ENCODE peak calls at places on chromosomes 5 and 9, in ten cellular contexts. One of them, this sample, is unnamed.

GRCh38 chr5:80990971-80991370 is 30.8 kb downstream of the RASGRF2 start:
- DNase-seq in heart right ventricle: no peak
- DNase-seq in CD4-positive, alpha-beta memory T cell: no peak
- DNase-seq in sigmoid colon: no peak
- DNase-seq in WERI-Rb-1: no peak
- DNase-seq in cardiac muscle cell: no peak
- DNase-seq in mesenchymal stem cell: no peak
- DNase-seq in hepatocyte: no peak
- DNase-seq in stomach: no peak
- DNase-seq in OCI-LY7: no peak
- DNase-seq in this sample: peak; percentile 81

GRCh38 chr5:32276173-32276853 is 36.4 kb downstream of the MTMR12 start:
- DNase-seq in sigmoid colon: no peak
- DNase-seq in heart right ventricle: no peak
- DNase-seq in CD4-positive, alpha-beta memory T cell: no peak
- DNase-seq in hepatocyte: peak; percentile 26
- DNase-seq in OCI-LY7: peak; percentile 64
- DNase-seq in WERI-Rb-1: no peak
- DNase-seq in mesenchymal stem cell: peak; percentile 67
- DNase-seq in cardiac muscle cell: peak; percentile 63
- DNase-seq in stomach: no peak
- DNase-seq in this sample: peak; percentile 77

GRCh38 chr5:97838214-97838613 is 655.2 kb upstream of the RIOK2 start:
- DNase-seq in OCI-LY7: no peak
- DNase-seq in mesenchymal stem cell: peak; percentile 89
- DNase-seq in heart right ventricle: no peak
- DNase-seq in stomach: no peak
- DNase-seq in cardiac muscle cell: peak; percentile 96
- DNase-seq in CD4-positive, alpha-beta memory T cell: no peak
- DNase-seq in WERI-Rb-1: no peak
- DNase-seq in hepatocyte: no peak
- DNase-seq in sigmoid colon: no peak
- DNase-seq in this sample: peak; percentile 97

GRCh38 chr5:91528831-91529230 is 145.7 kb upstream of the ARRDC3 start:
- DNase-seq in sigmoid colon: no peak
- DNase-seq in heart right ventricle: no peak
- DNase-seq in WERI-Rb-1: no peak
- DNase-seq in OCI-LY7: no peak
- DNase-seq in stomach: no peak
- DNase-seq in CD4-positive, alpha-beta memory T cell: no peak
- DNase-seq in mesenchymal stem cell: no peak
- DNase-seq in hepatocyte: no peak
- DNase-seq in cardiac muscle cell: no peak
- DNase-seq in this sample: no peak

GRCh38 chr5:32687167-32687831 is 23.8 kb upstream of the NPR3 start:
- DNase-seq in mesenchymal stem cell: no peak
- DNase-seq in OCI-LY7: no peak
- DNase-seq in sigmoid colon: no peak
- DNase-seq in CD4-positive, alpha-beta memory T cell: no peak
- DNase-seq in stomach: peak; percentile 64
- DNase-seq in cardiac muscle cell: peak; percentile 68
- DNase-seq in heart right ventricle: no peak
- DNase-seq in hepatocyte: no peak
- DNase-seq in WERI-Rb-1: no peak
- DNase-seq in this sample: no peak

GRCh38 chr5:160342413-160342941 is 27.9 kb downstream of the C1QTNF2 start:
- DNase-seq in mesenchymal stem cell: peak; percentile 70
- DNase-seq in CD4-positive, alpha-beta memory T cell: no peak
- DNase-seq in sigmoid colon: peak; percentile 60
- DNase-seq in heart right ventricle: no peak
- DNase-seq in cardiac muscle cell: peak; percentile 25
- DNase-seq in stomach: peak; percentile 39
- DNase-seq in WERI-Rb-1: no peak
- DNase-seq in OCI-LY7: no peak
- DNase-seq in hepatocyte: no peak
- DNase-seq in this sample: peak; percentile 75

GRCh38 chr9:27799326-27799725 is 226.0 kb upstream of the C9orf72 start:
- DNase-seq in mesenchymal stem cell: no peak
- DNase-seq in cardiac muscle cell: no peak
- DNase-seq in heart right ventricle: no peak
- DNase-seq in OCI-LY7: no peak
- DNase-seq in stomach: no peak
- DNase-seq in hepatocyte: no peak
- DNase-seq in WERI-Rb-1: no peak
- DNase-seq in sigmoid colon: no peak
- DNase-seq in CD4-positive, alpha-beta memory T cell: no peak
- DNase-seq in this sample: peak; percentile 92

GRCh38 chr9:125509476-125509875 is 197.5 kb downstream of the MAPKAP1 start:
- DNase-seq in cardiac muscle cell: peak; percentile 66
- DNase-seq in sigmoid colon: no peak
- DNase-seq in OCI-LY7: no peak
- DNase-seq in CD4-positive, alpha-beta memory T cell: no peak
- DNase-seq in WERI-Rb-1: peak; percentile 82
- DNase-seq in stomach: no peak
- DNase-seq in mesenchymal stem cell: peak; percentile 73
- DNase-seq in hepatocyte: no peak
- DNase-seq in heart right ventricle: no peak
- DNase-seq in this sample: no peak

GRCh38 chr5:127280494-127281220 is 9.9 kb upstream of the MEGF10 start:
- DNase-seq in mesenchymal stem cell: no peak
- DNase-seq in hepatocyte: peak; percentile 16
- DNase-seq in stomach: no peak
- DNase-seq in cardiac muscle cell: no peak
- DNase-seq in heart right ventricle: no peak
- DNase-seq in OCI-LY7: no peak
- DNase-seq in CD4-positive, alpha-beta memory T cell: no peak
- DNase-seq in WERI-Rb-1: no peak
- DNase-seq in sigmoid colon: no peak
- DNase-seq in this sample: no peak

GRCh38 chr5:1943481-1943880 is 60.8 kb upstream of the IRX4 start:
- DNase-seq in OCI-LY7: no peak
- DNase-seq in stomach: no peak
- DNase-seq in hepatocyte: no peak
- DNase-seq in mesenchymal stem cell: no peak
- DNase-seq in cardiac muscle cell: no peak
- DNase-seq in WERI-Rb-1: no peak
- DNase-seq in CD4-positive, alpha-beta memory T cell: no peak
- DNase-seq in heart right ventricle: no peak
- DNase-seq in sigmoid colon: no peak
- DNase-seq in this sample: no peak

GRCh38 chr9:116233160-116233530 is 79.6 kb downstream of the PAPPA start:
- DNase-seq in stomach: no peak
- DNase-seq in heart right ventricle: no peak
- DNase-seq in mesenchymal stem cell: peak; percentile 55
- DNase-seq in OCI-LY7: no peak
- DNase-seq in hepatocyte: no peak
- DNase-seq in cardiac muscle cell: no peak
- DNase-seq in WERI-Rb-1: no peak
- DNase-seq in CD4-positive, alpha-beta memory T cell: no peak
- DNase-seq in sigmoid colon: no peak
- DNase-seq in this sample: no peak

GRCh38 chr5:78985407-78986223 is 505 bp upstream of the ARSB start:
- DNase-seq in heart right ventricle: no peak
- DNase-seq in sigmoid colon: peak; percentile 68
- DNase-seq in mesenchymal stem cell: peak; percentile 60
- DNase-seq in OCI-LY7: peak; percentile 80
- DNase-seq in CD4-positive, alpha-beta memory T cell: peak; percentile 66
- DNase-seq in WERI-Rb-1: peak; percentile 69
- DNase-seq in cardiac muscle cell: peak; percentile 38
- DNase-seq in stomach: peak; percentile 49
- DNase-seq in hepatocyte: peak; percentile 57
- DNase-seq in this sample: peak; percentile 46

GRCh38 chr5:96146675-96147074 is 185.0 kb upstream of the ELL2 start:
- DNase-seq in cardiac muscle cell: peak; percentile 51
- DNase-seq in sigmoid colon: no peak
- DNase-seq in hepatocyte: peak; percentile 13
- DNase-seq in OCI-LY7: peak; percentile 40
- DNase-seq in heart right ventricle: no peak
- DNase-seq in WERI-Rb-1: no peak
- DNase-seq in mesenchymal stem cell: peak; percentile 88
- DNase-seq in CD4-positive, alpha-beta memory T cell: no peak
- DNase-seq in stomach: no peak
- DNase-seq in this sample: peak; percentile 91

GRCh38 chr5:179243333-179243732 is 101.9 kb downstream of the ADAMTS2 start:
- DNase-seq in OCI-LY7: no peak
- DNase-seq in cardiac muscle cell: peak; percentile 81
- DNase-seq in mesenchymal stem cell: peak; percentile 92
- DNase-seq in CD4-positive, alpha-beta memory T cell: no peak
- DNase-seq in hepatocyte: peak; percentile 46
- DNase-seq in heart right ventricle: no peak
- DNase-seq in stomach: no peak
- DNase-seq in WERI-Rb-1: no peak
- DNase-seq in sigmoid colon: peak; percentile 40
- DNase-seq in this sample: no peak

GRCh38 chr9:127803507-127804352 is 1.0 kb downstream of the FPGS start:
- DNase-seq in WERI-Rb-1: no peak
- DNase-seq in sigmoid colon: peak; percentile 71
- DNase-seq in mesenchymal stem cell: peak; percentile 30
- DNase-seq in cardiac muscle cell: peak; percentile 45
- DNase-seq in heart right ventricle: no peak
- DNase-seq in OCI-LY7: peak; percentile 27
- DNase-seq in hepatocyte: no peak
- DNase-seq in CD4-positive, alpha-beta memory T cell: peak; percentile 61
- DNase-seq in stomach: peak; percentile 53
- DNase-seq in this sample: peak; percentile 90
- H3K4me3 ChIP-seq in WERI-Rb-1: peak overlapping the region; percentile 94
- H3K4me3 ChIP-seq in sigmoid colon: peak overlapping the region; percentile 74
- H3K4me3 ChIP-seq in mesenchymal stem cell: peak overlapping the region; percentile 86
- H3K4me3 ChIP-seq in cardiac muscle cell: peak overlapping the region; percentile 59
- H3K4me3 ChIP-seq in heart right ventricle: peak overlapping the region; percentile 53
- H3K4me3 ChIP-seq in OCI-LY7: peak overlapping the region; percentile 98
- H3K4me3 ChIP-seq in hepatocyte: peak overlapping the region; percentile 87
- H3K4me3 ChIP-seq in CD4-positive, alpha-beta memory T cell: peak overlapping the region; percentile 94
- H3K4me3 ChIP-seq in stomach: peak overlapping the region; percentile 60
- H3K4me3 ChIP-seq in this sample: peak overlapping the region; percentile 78

GRCh38 chr5:151683936-151684586 is 2.7 kb downstream of the SPARC start:
- DNase-seq in mesenchymal stem cell: peak; percentile 54
- DNase-seq in OCI-LY7: no peak
- DNase-seq in hepatocyte: no peak
- DNase-seq in heart right ventricle: no peak
- DNase-seq in cardiac muscle cell: peak; percentile 68
- DNase-seq in stomach: no peak
- DNase-seq in sigmoid colon: no peak
- DNase-seq in WERI-Rb-1: no peak
- DNase-seq in CD4-positive, alpha-beta memory T cell: no peak
- DNase-seq in this sample: no peak

GRCh38 chr5:151685749-151686672 is 704 bp downstream of the SPARC start:
- DNase-seq in heart right ventricle: no peak
- DNase-seq in hepatocyte: no peak
- DNase-seq in CD4-positive, alpha-beta memory T cell: no peak
- DNase-seq in stomach: no peak
- DNase-seq in OCI-LY7: no peak
- DNase-seq in mesenchymal stem cell: peak; percentile 64
- DNase-seq in sigmoid colon: no peak
- DNase-seq in cardiac muscle cell: no peak
- DNase-seq in WERI-Rb-1: no peak
- DNase-seq in this sample: no peak

GRCh38 chr5:151683444-151683843 is 3.3 kb downstream of the SPARC start:
- DNase-seq in WERI-Rb-1: no peak
- DNase-seq in CD4-positive, alpha-beta memory T cell: no peak
- DNase-seq in heart right ventricle: no peak
- DNase-seq in stomach: no peak
- DNase-seq in OCI-LY7: no peak
- DNase-seq in cardiac muscle cell: no peak
- DNase-seq in mesenchymal stem cell: no peak
- DNase-seq in sigmoid colon: no peak
- DNase-seq in hepatocyte: no peak
- DNase-seq in this sample: no peak

GRCh38 chr5:151682751-151683331 is 3.9 kb downstream of the SPARC start:
- DNase-seq in OCI-LY7: no peak
- DNase-seq in WERI-Rb-1: peak; percentile 51
- DNase-seq in heart right ventricle: peak; percentile 31
- DNase-seq in CD4-positive, alpha-beta memory T cell: no peak
- DNase-seq in cardiac muscle cell: peak; percentile 73
- DNase-seq in hepatocyte: no peak
- DNase-seq in stomach: no peak
- DNase-seq in mesenchymal stem cell: peak; percentile 61
- DNase-seq in sigmoid colon: no peak
- DNase-seq in this sample: peak; percentile 54

GRCh38 chr5:151684690-151685361 is 1.9 kb downstream of the SPARC start:
- DNase-seq in CD4-positive, alpha-beta memory T cell: no peak
- DNase-seq in heart right ventricle: no peak
- DNase-seq in cardiac muscle cell: peak; percentile 96
- DNase-seq in OCI-LY7: no peak
- DNase-seq in mesenchymal stem cell: peak; percentile 99
- DNase-seq in hepatocyte: peak; percentile 94
- DNase-seq in sigmoid colon: peak; percentile 87
- DNase-seq in WERI-Rb-1: no peak
- DNase-seq in stomach: no peak
- DNase-seq in this sample: peak; percentile 70
- H3K36me3 ChIP-seq in CD4-positive, alpha-beta memory T cell: no peaks in the 10 kb centered on the region
- H3K36me3 ChIP-seq in heart right ventricle: no peaks in the 10 kb centered on the region
- H3K36me3 ChIP-seq in cardiac muscle cell: no peaks in the 10 kb centered on the region
- H3K36me3 ChIP-seq in OCI-LY7: no peaks in the 10 kb centered on the region
- H3K36me3 ChIP-seq in mesenchymal stem cell: peaks cover 43% of the 10 kb centered on the region
- H3K36me3 ChIP-seq in hepatocyte: no peaks in the 10 kb centered on the region
- H3K36me3 ChIP-seq in sigmoid colon: no peaks in the 10 kb centered on the region
- H3K36me3 ChIP-seq in WERI-Rb-1: no peaks in the 10 kb centered on the region
- H3K36me3 ChIP-seq in stomach: peaks cover 7% of the 10 kb centered on the region
- H3K36me3 ChIP-seq in this sample: peaks cover 1% of the 10 kb centered on the region

GRCh38 chr9:128344931-128345605 is 4.7 kb downstream of the SLC27A4 start:
- DNase-seq in cardiac muscle cell: no peak
- DNase-seq in sigmoid colon: no peak
- DNase-seq in heart right ventricle: no peak
- DNase-seq in WERI-Rb-1: no peak
- DNase-seq in CD4-positive, alpha-beta memory T cell: no peak
- DNase-seq in mesenchymal stem cell: no peak
- DNase-seq in hepatocyte: no peak
- DNase-seq in stomach: no peak
- DNase-seq in OCI-LY7: no peak
- DNase-seq in this sample: no peak
- H3K4me3 ChIP-seq in cardiac muscle cell: no peak overlapping the region
- H3K4me3 ChIP-seq in sigmoid colon: no peak overlapping the region
- H3K4me3 ChIP-seq in heart right ventricle: no peak overlapping the region
- H3K4me3 ChIP-seq in WERI-Rb-1: no peak overlapping the region
- H3K4me3 ChIP-seq in CD4-positive, alpha-beta memory T cell: no peak overlapping the region
- H3K4me3 ChIP-seq in mesenchymal stem cell: no peak overlapping the region
- H3K4me3 ChIP-seq in hepatocyte: no peak overlapping the region
- H3K4me3 ChIP-seq in stomach: no peak overlapping the region
- H3K4me3 ChIP-seq in OCI-LY7: no peak overlapping the region
- H3K4me3 ChIP-seq in this sample: no peak overlapping the region

DNA sequence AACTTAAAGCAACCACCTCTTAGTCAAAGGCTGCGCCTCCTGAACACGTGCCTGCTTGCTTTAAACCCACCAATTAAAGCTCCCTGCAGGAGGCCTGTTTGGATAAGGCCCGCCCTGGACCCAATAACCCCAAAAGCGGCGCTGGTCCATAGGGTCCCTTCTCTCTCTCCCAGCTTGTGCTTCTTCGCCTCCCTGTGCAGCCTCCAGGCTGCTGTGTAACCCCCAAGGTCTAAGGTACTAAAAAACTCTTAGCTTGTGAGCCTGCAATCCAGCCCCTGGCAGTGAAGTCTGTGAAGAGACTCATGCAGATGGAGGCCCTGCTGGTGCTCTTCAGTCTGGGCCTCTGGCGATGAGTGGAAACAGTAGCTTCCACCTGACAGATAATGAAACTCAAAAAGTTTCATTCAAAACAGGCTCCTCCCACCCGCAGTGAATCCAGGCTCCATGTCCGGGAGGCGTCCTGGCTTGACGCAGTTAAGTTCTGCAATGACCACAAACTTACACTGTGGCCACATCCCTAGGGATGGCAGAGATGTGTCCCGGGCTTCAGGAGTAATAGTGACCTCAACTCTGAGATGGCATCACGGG is 97.3 kb downstream of the PRRT1B start:
- DNase-seq in cardiac muscle cell: no peak
- DNase-seq in WERI-Rb-1: no peak
- DNase-seq in sigmoid colon: no peak
- DNase-seq in OCI-LY7: no peak
- DNase-seq in heart right ventricle: no peak
- DNase-seq in CD4-positive, alpha-beta memory T cell: no peak
- DNase-seq in stomach: no peak
- DNase-seq in hepatocyte: no peak
- DNase-seq in mesenchymal stem cell: no peak
- DNase-seq in this sample: no peak
- H3K36me3 ChIP-seq in cardiac muscle cell: no peaks in the 10 kb centered on the region
- H3K36me3 ChIP-seq in WERI-Rb-1: peaks cover 24% of the 10 kb centered on the region
- H3K36me3 ChIP-seq in sigmoid colon: no peaks in the 10 kb centered on the region
- H3K36me3 ChIP-seq in OCI-LY7: peaks cover 100% of the 10 kb centered on the region
- H3K36me3 ChIP-seq in heart right ventricle: no peaks in the 10 kb centered on the region
- H3K36me3 ChIP-seq in CD4-positive, alpha-beta memory T cell: peaks cover 60% of the 10 kb centered on the region
- H3K36me3 ChIP-seq in stomach: peaks cover 74% of the 10 kb centered on the region
- H3K36me3 ChIP-seq in hepatocyte: no peaks in the 10 kb centered on the region
- H3K36me3 ChIP-seq in mesenchymal stem cell: peaks cover 43% of the 10 kb centered on the region
- H3K36me3 ChIP-seq in this sample: peaks cover 3% of the 10 kb centered on the region